ENCODE peak calls at places on chromosome 11, in six cellular contexts. One of them, this sample, is unnamed.
A peak's percentile ranks its signal among the peaks of the same experiment; 100 is the strongest.

GRCh38 chr11:46293616-46294015 is 16.2 kb downstream of the CREB3L1 start:
- DNase-seq in K562: no peak
- DNase-seq in PC-9: no peak
- DNase-seq in heart left ventricle: no peak
- DNase-seq in tibial artery: no peak
- DNase-seq in uterus: no peak
- DNase-seq in this sample: no peak

GRCh38 chr11:131932584-131933360 is 562.4 kb downstream of the NTM start:
- DNase-seq in tibial artery: no peak
- DNase-seq in PC-9: no peak
- DNase-seq in uterus: no peak
- DNase-seq in heart left ventricle: no peak
- DNase-seq in K562: no peak
- DNase-seq in this sample: no peak

GRCh38 chr11:128326791-128327190 is 260.6 kb downstream of the ETS1 start:
- DNase-seq in heart left ventricle: no peak
- DNase-seq in K562: no peak
- DNase-seq in uterus: no peak
- DNase-seq in PC-9: no peak
- DNase-seq in tibial artery: no peak
- DNase-seq in this sample: no peak

GRCh38 chr11:12675951-12676711 is 1.9 kb downstream of the TEAD1 start:
- DNase-seq in PC-9: no peak
- DNase-seq in tibial artery: no peak
- DNase-seq in heart left ventricle: no peak
- DNase-seq in uterus: peak; percentile 56
- DNase-seq in K562: no peak
- DNase-seq in this sample: no peak

GRCh38 chr11:79768343-79768742 is 327.5 kb upstream of the TENM4 start:
- DNase-seq in tibial artery: no peak
- DNase-seq in uterus: no peak
- DNase-seq in K562: no peak
- DNase-seq in heart left ventricle: no peak
- DNase-seq in PC-9: no peak
- DNase-seq in this sample: no peak

GRCh38 chr11:64238076-64238475 is 2.8 kb upstream of the FKBP2 start:
- DNase-seq in heart left ventricle: no peak
- DNase-seq in tibial artery: no peak
- DNase-seq in uterus: no peak
- DNase-seq in PC-9: no peak
- DNase-seq in K562: no peak
- DNase-seq in this sample: no peak

GRCh38 chr11:61119571-61119970 is 17.3 kb downstream of the CD5 start:
- DNase-seq in tibial artery: no peak
- DNase-seq in PC-9: no peak
- DNase-seq in heart left ventricle: no peak
- DNase-seq in K562: no peak
- DNase-seq in uterus: no peak
- DNase-seq in this sample: no peak

GRCh38 chr11:22449441-22449840 is 111.3 kb downstream of the SLC17A6 start:
- DNase-seq in PC-9: no peak
- DNase-seq in uterus: no peak
- DNase-seq in heart left ventricle: no peak
- DNase-seq in K562: no peak
- DNase-seq in tibial artery: no peak
- DNase-seq in this sample: no peak

GRCh38 chr11:65425105-65425970 is 2.7 kb downstream of the NEAT1 start:
- DNase-seq in tibial artery: peak; percentile 64
- DNase-seq in heart left ventricle: peak; percentile 40
- DNase-seq in K562: no peak
- DNase-seq in uterus: peak; percentile 62
- DNase-seq in PC-9: peak; percentile 77
- DNase-seq in this sample: peak; percentile 48

GRCh38 chr11:85182437-85183109 is 444.6 kb downstream of the DLG2 start:
- DNase-seq in heart left ventricle: no peak
- DNase-seq in K562: peak; percentile 8
- DNase-seq in tibial artery: no peak
- DNase-seq in PC-9: no peak
- DNase-seq in uterus: no peak
- DNase-seq in this sample: no peak

GRCh38 chr11:10605941-10606381 is 37.5 kb upstream of the LYVE1 start:
- DNase-seq in uterus: no peak
- DNase-seq in K562: no peak
- DNase-seq in heart left ventricle: peak; percentile 66
- DNase-seq in tibial artery: peak; percentile 81
- DNase-seq in PC-9: no peak
- DNase-seq in this sample: peak; percentile 78

GRCh38 chr11:69166186-69167115 is 10.7 kb downstream of the SMIM38 start:
- DNase-seq in tibial artery: peak; percentile 74
- DNase-seq in heart left ventricle: peak; percentile 60
- DNase-seq in uterus: peak; percentile 64
- DNase-seq in K562: peak; percentile 34
- DNase-seq in PC-9: peak; percentile 91
- DNase-seq in this sample: no peak

GRCh38 chr11:35082322-35083180 is 56.4 kb upstream of the CD44 start:
- DNase-seq in heart left ventricle: peak; percentile 66
- DNase-seq in tibial artery: peak; percentile 78
- DNase-seq in uterus: peak; percentile 60
- DNase-seq in K562: peak; percentile 85
- DNase-seq in PC-9: peak; percentile 95
- DNase-seq in this sample: peak; percentile 89

GRCh38 chr11:16773981-16774710 is 35.7 kb downstream of the C11orf58 start:
- DNase-seq in tibial artery: peak; percentile 29
- DNase-seq in uterus: no peak
- DNase-seq in PC-9: no peak
- DNase-seq in K562: no peak
- DNase-seq in heart left ventricle: no peak
- DNase-seq in this sample: no peak

GRCh38 chr11:13781153-13781552 is 112.7 kb downstream of the FAR1 start:
- DNase-seq in heart left ventricle: no peak
- DNase-seq in PC-9: peak; percentile 37
- DNase-seq in K562: no peak
- DNase-seq in tibial artery: no peak
- DNase-seq in uterus: no peak
- DNase-seq in this sample: no peak
- H3K27ac ChIP-seq in heart left ventricle: no peak overlapping the region
- H3K27ac ChIP-seq in PC-9: no peak overlapping the region
- H3K27ac ChIP-seq in K562: no peak overlapping the region
- H3K27ac ChIP-seq in tibial artery: no peak overlapping the region
- H3K27ac ChIP-seq in uterus: no peak overlapping the region
- H3K27ac ChIP-seq in this sample: no peak overlapping the region

DNA sequence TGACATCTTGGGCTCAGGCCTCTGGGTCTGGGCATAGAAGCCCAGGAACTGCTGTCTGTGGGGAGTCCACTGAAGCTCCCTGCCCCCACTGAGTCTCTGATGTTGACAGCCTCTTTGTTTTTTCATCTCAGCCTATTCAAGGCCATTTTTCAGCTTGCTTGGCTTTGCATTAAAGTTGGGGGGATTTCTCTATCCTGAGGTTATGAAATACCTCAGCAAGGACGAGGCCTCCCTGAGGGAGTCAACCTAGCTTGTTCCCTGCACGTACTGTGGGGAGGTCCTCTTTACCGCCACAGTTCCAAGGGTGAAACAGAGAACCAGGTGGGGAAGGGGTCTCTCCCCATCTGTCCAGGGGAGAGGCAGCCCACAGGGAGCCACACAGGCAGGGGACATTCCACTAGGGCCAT is 8.4 kb downstream of the KCNQ1OT1 start:
- DNase-seq in uterus: peak; percentile 9
- DNase-seq in PC-9: no peak
- DNase-seq in heart left ventricle: no peak
- DNase-seq in K562: no peak
- DNase-seq in tibial artery: peak; percentile 59
- DNase-seq in this sample: no peak
- H3K4me1 ChIP-seq in uterus: no peaks in the 10 kb centered on the region
- H3K4me1 ChIP-seq in PC-9: no peaks in the 10 kb centered on the region
- H3K4me1 ChIP-seq in heart left ventricle: peaks cover 74% of the 10 kb centered on the region
- H3K4me1 ChIP-seq in K562: peaks cover 11% of the 10 kb centered on the region
- H3K4me1 ChIP-seq in tibial artery: peaks cover 3% of the 10 kb centered on the region
- H3K4me1 ChIP-seq in this sample: peaks cover 44% of the 10 kb centered on the region

DNA sequence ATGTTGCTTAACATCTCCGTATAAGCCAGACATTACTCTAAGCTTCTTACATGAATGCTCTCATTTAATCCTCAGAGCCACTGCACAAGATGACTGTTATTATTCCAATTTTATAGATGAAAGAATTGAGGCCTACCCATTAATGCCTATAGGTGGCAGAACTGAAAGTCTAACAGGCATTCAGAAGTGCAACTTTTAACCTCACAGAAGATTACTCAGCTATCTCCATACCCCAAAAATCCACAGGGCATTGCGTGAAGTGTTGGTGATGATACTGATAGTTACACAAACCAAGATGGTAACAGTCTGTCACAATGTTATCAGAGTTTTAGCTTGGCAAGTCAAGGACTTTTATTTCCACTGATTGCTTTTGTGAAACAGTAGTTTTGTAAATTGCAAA is 130.5 kb downstream of the ARHGAP42 start:
- DNase-seq in tibial artery: no peak
- DNase-seq in PC-9: no peak
- DNase-seq in K562: no peak
- DNase-seq in heart left ventricle: no peak
- DNase-seq in uterus: no peak
- DNase-seq in this sample: no peak
- H3K27ac ChIP-seq in tibial artery: no peak overlapping the region
- H3K27ac ChIP-seq in PC-9: no peak overlapping the region
- H3K27ac ChIP-seq in K562: no peak overlapping the region
- H3K27ac ChIP-seq in heart left ventricle: no peak overlapping the region
- H3K27ac ChIP-seq in uterus: no peak overlapping the region
- H3K27ac ChIP-seq in this sample: no peak overlapping the region

GRCh38 chr11:75834728-75835127 is 19.7 kb downstream of the UVRAG start:
- DNase-seq in K562: no peak
- DNase-seq in heart left ventricle: no peak
- DNase-seq in PC-9: no peak
- DNase-seq in tibial artery: no peak
- DNase-seq in uterus: no peak
- DNase-seq in this sample: no peak
- H3K4me1 ChIP-seq in K562: no peaks in the 10 kb centered on the region
- H3K4me1 ChIP-seq in heart left ventricle: peaks cover 23% of the 10 kb centered on the region
- H3K4me1 ChIP-seq in PC-9: no peaks in the 10 kb centered on the region
- H3K4me1 ChIP-seq in tibial artery: no peaks in the 10 kb centered on the region
- H3K4me1 ChIP-seq in uterus: no peaks in the 10 kb centered on the region
- H3K4me1 ChIP-seq in this sample: peaks cover 5% of the 10 kb centered on the region

GRCh38 chr11:70734911-70735310 is 336.6 kb downstream of the CTTN start:
- DNase-seq in tibial artery: no peak
- DNase-seq in K562: no peak
- DNase-seq in heart left ventricle: no peak
- DNase-seq in PC-9: no peak
- DNase-seq in uterus: no peak
- DNase-seq in this sample: peak; percentile 30

GRCh38 chr11:70733327-70734325 is 335.3 kb downstream of the CTTN start:
- DNase-seq in heart left ventricle: no peak
- DNase-seq in PC-9: no peak
- DNase-seq in uterus: no peak
- DNase-seq in tibial artery: no peak
- DNase-seq in K562: no peak
- DNase-seq in this sample: peak; percentile 34

GRCh38 chr11:70735976-70736375 is 337.6 kb downstream of the CTTN start:
- DNase-seq in K562: no peak
- DNase-seq in PC-9: no peak
- DNase-seq in tibial artery: no peak
- DNase-seq in heart left ventricle: no peak
- DNase-seq in uterus: no peak
- DNase-seq in this sample: no peak

GRCh38 chr11:70732493-70733206 is 334.3 kb downstream of the CTTN start:
- DNase-seq in tibial artery: no peak
- DNase-seq in heart left ventricle: no peak
- DNase-seq in K562: no peak
- DNase-seq in PC-9: no peak
- DNase-seq in uterus: no peak
- DNase-seq in this sample: peak; percentile 33

DNA sequence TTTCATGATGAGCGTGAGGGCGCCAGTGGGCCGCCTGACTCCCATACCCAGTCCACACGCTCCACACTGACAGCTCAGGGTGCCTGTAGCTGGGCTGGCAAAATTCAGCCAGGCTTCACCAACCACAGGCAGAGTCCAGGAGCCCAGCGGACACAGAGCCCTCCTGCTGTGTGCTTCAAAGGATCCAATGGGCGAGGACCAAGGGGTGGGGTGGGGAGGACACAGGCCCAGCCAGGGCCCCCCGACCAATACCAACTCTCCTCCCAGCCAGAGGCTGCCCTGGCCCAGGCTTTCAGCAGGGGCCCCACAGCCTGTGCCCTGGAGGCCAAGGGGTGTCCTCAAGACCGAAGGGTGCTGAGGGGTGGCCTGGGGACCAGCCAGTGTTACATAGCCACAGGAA is 336.1 kb downstream of the CTTN start:
- DNase-seq in PC-9: no peak
- DNase-seq in tibial artery: no peak
- DNase-seq in K562: no peak
- DNase-seq in heart left ventricle: no peak
- DNase-seq in uterus: no peak
- DNase-seq in this sample: no peak
- H3K27ac ChIP-seq in PC-9: no peak overlapping the region
- H3K27ac ChIP-seq in tibial artery: no peak overlapping the region
- H3K27ac ChIP-seq in K562: no peak overlapping the region
- H3K27ac ChIP-seq in heart left ventricle: no peak overlapping the region
- H3K27ac ChIP-seq in uterus: no peak overlapping the region
- H3K27ac ChIP-seq in this sample: no peak overlapping the region

DNA sequence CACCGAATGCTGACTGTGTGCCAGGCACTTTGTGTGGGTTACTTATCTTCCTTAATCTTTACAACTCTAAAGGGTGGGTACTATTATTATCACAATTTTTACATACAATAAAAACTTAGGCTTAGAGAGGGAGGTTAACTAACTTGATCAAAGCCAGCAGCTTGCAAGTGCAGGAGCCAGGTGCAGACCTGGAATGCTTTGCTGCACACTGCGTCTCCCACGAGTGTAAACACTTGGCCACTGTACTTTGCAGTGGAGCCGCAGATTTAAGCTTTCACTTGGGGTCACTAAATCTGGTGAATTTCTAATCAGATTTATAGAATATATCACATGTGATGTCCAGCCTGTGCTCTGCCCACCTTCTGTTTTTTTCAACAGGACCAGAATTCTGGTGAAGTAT is 36.7 kb downstream of the AMOTL1 start:
- DNase-seq in PC-9: no peak
- DNase-seq in tibial artery: no peak
- DNase-seq in K562: no peak
- DNase-seq in heart left ventricle: no peak
- DNase-seq in uterus: no peak
- DNase-seq in this sample: no peak
- H3K4me1 ChIP-seq in PC-9: no peaks in the 10 kb centered on the region
- H3K4me1 ChIP-seq in tibial artery: peaks cover 45% of the 10 kb centered on the region
- H3K4me1 ChIP-seq in K562: no peaks in the 10 kb centered on the region
- H3K4me1 ChIP-seq in heart left ventricle: peaks cover 49% of the 10 kb centered on the region
- H3K4me1 ChIP-seq in uterus: no peaks in the 10 kb centered on the region
- H3K4me1 ChIP-seq in this sample: peaks cover 24% of the 10 kb centered on the region